ENCODE peak calls at places on chromosomes 12 and 14, in five cellular contexts. K is ELF-1, D is frontal cortex, U is NCI-H1436, E is hypothalamus. J is an unnamed sample.

GRCh38 chr14:79597561-79597960 is 613.7 kb downstream of the DIO2 start:
- DNase-seq in U (no peak), E (no peak), D (no peak), K (no peak), J (no peak)

GRCh38 chr12:34400986-34401658 is 378.8 kb downstream of the ALG10 start:
- DNase-seq in K (no peak), U (no peak), E (no peak), D (no peak), J (no peak)

GRCh38 chr12:132444957-132445883 is 44.7 kb upstream of the FBRSL1 start:
- DNase-seq in D (no peak), U (peak), K (no peak), E (no peak), J (no peak)

GRCh38 chr14:33408291-33408690 is 469.6 kb downstream of the NPAS3 start:
- DNase-seq in E (no peak), D (no peak), K (no peak), U (no peak), J (no peak)

GRCh38 chr12:49767333-49767732 is 26.0 kb downstream of the TMBIM6 start:
- DNase-seq in E (no peak), K (no peak), U (no peak), D (no peak), J (no peak)

GRCh38 chr14:70888681-70889175 is 18.5 kb upstream of the PCNX1 start:
- DNase-seq in U (no peak), D (no peak), E (no peak), K (no peak), J (no peak)

GRCh38 chr12:24360057-24360456 is 410.6 kb upstream of the SOX5 start:
- DNase-seq in D (no peak), K (no peak), U (peak), E (no peak), J (no peak)

GRCh38 chr12:27762757-27763156 is 17.3 kb upstream of the KLHL42 start:
- DNase-seq in D (no peak), K (no peak), E (no peak), U (no peak), J (no peak)

GRCh38 chr14:105852378-105853088 is 326.1 kb downstream of the TMEM121 start:
- DNase-seq in D (no peak), K (no peak), U (no peak), E (no peak), J (peak)

GRCh38 chr14:61109288-61109687 is 128.2 kb downstream of the SLC38A6 start:
- DNase-seq in K (peak), D (no peak), E (no peak), U (no peak), J (no peak)

GRCh38 chr12:84069699-84070098 is 842.9 kb downstream of the SLC6A15 start:
- DNase-seq in E (no peak), K (no peak), U (no peak), D (no peak), J (no peak)

GRCh38 chr14:99531221-99532096 is 50.2 kb downstream of the CCNK start:
- DNase-seq in E (no peak), U (no peak), D (peak), K (peak), J (no peak)

GRCh38 chr12:69873429-69873828 is 48.4 kb downstream of the MYRFL start:
- DNase-seq in K (no peak), U (no peak), D (no peak), E (no peak), J (no peak)

GRCh38 chr14:22653012-22653621 is 9.0 kb upstream of the OR6J1 start:
- DNase-seq in U (peak), K (peak), D (peak), E (no peak), J (peak)

GRCh38 chr14:50082784-50083466 is 33.4 kb downstream of the VCPKMT start:
- DNase-seq in K (no peak), E (no peak), D (no peak), U (no peak), J (no peak)

GRCh38 chr14:72726444-72726843 is 167.5 kb downstream of the DPF3 start:
- DNase-seq in K (no peak), D (no peak), U (no peak), E (no peak), J (no peak)

GRCh38 chr14:54664961-54665360 is 98.0 kb downstream of the SAMD4A start:
- DNase-seq in D (no peak), E (no peak), U (no peak), K (no peak), J (no peak)

GRCh38 chr12:80364056-80364455 is 80.0 kb upstream of the PTPRQ start:
- DNase-seq in K (no peak), D (no peak), U (no peak), E (no peak), J (no peak)

J was measured in 8988T.